ENCODE peak calls at places on chromosomes 13 and 19, in seven cellular contexts. S is HCT116, L is GM12878, E is K562, V is SK-N-SH, W is H1, R is HepG2. K is an unnamed sample.

GRCh38 chr13:51801631-51802099 is 2.3 kb downstream of the DHRS12 start:
- DNase-seq in E (no peak), W (no peak), S (no peak), R (no peak), L (no peak), V (peak; percentile 56), K (peak; percentile 76)

GRCh38 chr13:44854264-44855060 is 134.8 kb downstream of the NUFIP1 start:
- DNase-seq in S (no peak), W (no peak), L (no peak), V (no peak), E (no peak), R (peak; percentile 62), K (peak; percentile 18)

GRCh38 chr19:43662487-43662886 is 7.5 kb downstream of the PLAUR start:
- DNase-seq in R (peak; percentile 41), E (no peak), W (peak; percentile 46), L (no peak), V (peak; percentile 36), S (no peak), K (peak; percentile 39)

GRCh38 chr13:49356224-49356623 is 87.6 kb downstream of the CAB39L start:
- DNase-seq in V (no peak), E (no peak), R (no peak), L (no peak), S (no peak), W (no peak), K (no peak)

GRCh38 chr19:18846862-18847515 is 15.2 kb downstream of the UPF1 start:
- DNase-seq in L (no peak), S (no peak), E (no peak), R (peak; percentile 54), V (peak; percentile 88), W (peak; percentile 86), K (peak; percentile 62)

GRCh38 chr13:46622918-46623256 is 69.9 kb downstream of the LRCH1 start:
- DNase-seq in R (no peak), S (no peak), L (no peak), E (no peak), W (no peak), V (peak; percentile 71), K (no peak)

GRCh38 chr13:106034201-106034600 is 501.3 kb downstream of the EFNB2 start:
- DNase-seq in E (no peak), S (no peak), V (no peak), L (no peak), R (no peak), W (no peak), K (no peak)

GRCh38 chr13:47256618-47257017 is 359.8 kb upstream of the HTR2A start:
- DNase-seq in L (no peak), R (no peak), E (no peak), S (no peak), W (no peak), V (no peak), K (no peak)

GRCh38 chr19:55663846-55664536 is 9.2 kb downstream of the U2AF2 start:
- DNase-seq in S (no peak), W (no peak), E (no peak), R (no peak), L (no peak), V (no peak), K (no peak)

GRCh38 chr13:101529419-101529818 is 76.9 kb downstream of the ITGBL1 start:
- DNase-seq in S (no peak), R (no peak), V (no peak), L (no peak), W (no peak), E (no peak), K (no peak)

GRCh38 chr13:19650742-19651141 is 17.3 kb downstream of the MPHOSPH8 start:
- DNase-seq in V (no peak), E (no peak), S (no peak), L (no peak), R (no peak), W (no peak), K (no peak)

GRCh38 chr13:60396783-60397692 is at the start of gene TDRD3:
- DNase-seq in E (peak; percentile 75), W (peak; percentile 86), V (peak; percentile 90), R (peak; percentile 81), S (peak; percentile 76), L (peak; percentile 59), K (peak; percentile 87)

GRCh38 chr19:2027361-2027760 is 11.8 kb upstream of the BTBD2 start:
- DNase-seq in E (no peak), L (no peak), V (no peak), S (no peak), W (no peak), R (no peak), K (no peak)

GRCh38 chr13:112042496-112042895 is 24.5 kb upstream of the SOX1 start:
- DNase-seq in E (no peak), W (no peak), S (no peak), V (no peak), L (no peak), R (no peak), K (no peak)
- TF ChIP-seq JUND in E (no peak), W (peak; percentile 87), S (peak; percentile 37), V (no peak), L (no peak), R (no peak), K (no peak)

GRCh38 chr19:3075605-3076431 is 13.5 kb upstream of the TLE5 start:
- DNase-seq in W (peak; percentile 91), S (no peak), V (peak; percentile 89), E (peak; percentile 83), R (no peak), L (no peak), K (no peak)
- TF ChIP-seq JUND in W (no peak), S (no peak), V (no peak), E (peak; percentile 37), R (no peak), L (no peak), K (no peak)

GRCh38 chr19:799076-799881 is 2.0 kb downstream of the PTBP1 start:
- DNase-seq in E (peak; percentile 28), L (no peak), W (peak; percentile 67), V (peak; percentile 41), S (no peak), R (peak; percentile 55), K (peak; percentile 68)
- TF ChIP-seq JUND in E (no peak), L (no peak), W (no peak), V (no peak), S (no peak), R (no peak), K (no peak)

DNA sequence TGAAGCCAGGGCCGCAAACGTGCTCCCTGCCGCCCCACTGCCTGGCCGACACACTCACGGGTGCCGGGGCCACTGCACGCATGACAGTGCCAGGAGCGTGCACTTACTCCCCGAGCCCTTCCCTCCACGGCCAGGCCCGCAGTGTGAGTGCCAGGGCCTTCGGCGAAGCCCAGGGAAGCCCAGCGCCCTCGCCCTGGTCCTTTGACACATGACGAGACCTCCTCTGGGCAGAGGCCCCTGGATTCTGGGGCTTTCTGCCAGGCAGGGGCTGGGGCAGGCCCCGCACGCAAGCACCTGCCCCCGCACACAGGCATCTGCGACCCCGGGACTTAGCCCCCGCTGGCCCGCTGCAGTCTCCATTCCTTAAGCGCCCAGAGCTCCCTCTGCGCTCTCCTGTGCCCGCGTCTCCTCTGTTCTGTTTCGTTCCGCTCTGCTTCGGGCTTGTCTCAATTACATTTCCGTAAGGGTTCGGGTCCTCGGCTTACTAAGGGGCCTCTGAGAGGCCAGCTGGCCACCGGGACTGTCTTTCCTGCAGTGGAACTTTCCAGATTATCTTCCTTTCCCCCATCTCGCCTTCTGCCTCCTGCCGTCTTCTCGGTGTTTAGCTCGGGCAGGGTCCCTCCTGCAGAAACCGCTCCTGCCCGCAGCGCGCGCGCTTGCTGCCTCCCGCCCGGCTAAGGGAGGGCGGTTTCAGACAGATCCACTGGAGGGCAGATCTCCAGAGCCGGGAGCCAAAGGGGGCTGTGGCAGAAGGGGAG is 98.8 kb downstream of the ING1 start:
- DNase-seq in R (no peak), L (no peak), W (peak; percentile 68), E (no peak), S (no peak), V (no peak), K (no peak)
- TF ChIP-seq JUND in R (no peak), L (no peak), W (no peak), E (no peak), S (no peak), V (no peak), K (no peak)

DNA sequence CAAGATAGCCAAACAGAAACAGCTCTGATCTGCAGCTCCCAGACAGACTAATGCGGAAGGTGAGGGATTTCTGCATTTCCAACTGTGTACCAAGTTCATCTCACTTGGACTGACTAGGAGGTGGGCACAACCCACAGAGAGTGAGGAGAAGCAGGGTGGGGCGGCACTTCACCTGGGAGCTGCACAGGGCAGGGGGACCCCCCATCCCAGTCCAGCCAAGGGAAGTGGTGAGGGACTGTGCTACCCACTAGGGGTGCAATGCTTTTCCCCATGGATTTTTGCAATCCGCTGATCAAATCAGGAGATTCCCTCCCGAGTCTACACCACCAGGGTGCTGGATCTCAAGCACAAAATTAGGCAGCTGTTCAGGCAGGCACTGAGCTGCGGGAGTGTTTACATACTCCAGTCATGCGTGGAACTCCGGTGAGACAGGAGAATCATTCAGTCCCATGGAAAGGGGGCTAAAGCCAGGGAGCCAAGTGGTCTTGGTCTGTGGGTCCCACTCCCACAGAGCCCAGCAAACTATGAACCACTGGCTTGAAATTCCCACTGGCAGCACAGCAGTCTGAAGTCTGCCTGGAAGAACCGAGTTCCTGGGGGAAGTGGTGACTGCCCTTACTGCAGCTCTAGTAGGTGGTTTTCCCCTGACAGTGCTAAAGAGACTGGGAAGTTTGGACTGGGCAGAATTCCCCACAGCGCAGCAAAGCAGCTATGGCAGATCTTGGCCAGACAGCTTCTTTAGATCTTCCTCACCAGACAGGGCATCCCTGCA is 85.1 kb upstream of the UFM1 start:
- DNase-seq in V (no peak), W (no peak), S (no peak), L (no peak), R (no peak), E (no peak), K (no peak)
- TF ChIP-seq JUND in V (no peak), W (no peak), S (no peak), L (no peak), R (no peak), E (no peak), K (no peak)

GRCh38 chr19:10565028-10565566 is 713 bp downstream of the KRI1 start:
- DNase-seq in E (peak; percentile 75), S (no peak), V (peak; percentile 76), L (no peak), R (no peak), W (no peak), K (peak; percentile 63)
- TF ChIP-seq JUND in E (no peak), S (no peak), V (no peak), L (no peak), R (no peak), W (no peak), K (no peak)

DNA sequence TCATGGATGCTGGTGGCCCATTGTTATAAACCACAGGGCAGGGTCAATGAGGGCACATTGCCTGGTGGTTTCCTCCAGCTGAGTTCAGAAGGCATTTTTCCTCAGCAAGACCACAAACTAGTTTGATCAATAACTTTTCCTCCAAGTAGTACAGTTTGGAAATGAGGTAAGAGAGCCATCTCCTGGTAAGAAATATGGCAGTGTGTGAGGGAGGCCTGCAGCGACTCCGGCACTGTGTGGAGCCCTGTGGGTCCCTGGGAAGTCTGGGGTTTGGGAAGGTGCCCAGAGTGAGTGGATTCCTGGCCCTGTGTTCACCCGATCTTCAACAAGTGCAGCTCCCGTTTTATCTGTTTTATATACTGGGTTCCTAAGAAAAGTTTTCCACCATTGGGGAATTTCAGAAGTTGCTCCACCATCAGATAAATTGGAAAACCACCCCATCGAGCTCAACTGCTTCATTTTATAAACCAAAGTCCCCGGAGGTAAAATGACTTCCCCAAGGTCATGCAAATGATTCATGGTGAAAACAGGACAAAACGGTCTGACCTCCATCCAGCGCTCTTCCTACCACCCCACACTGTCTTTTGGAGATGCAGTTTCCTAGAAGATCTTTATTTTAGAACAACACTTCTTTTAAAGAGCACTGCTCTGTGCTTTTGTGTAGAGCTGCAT is 148.4 kb downstream of the KATNAL1 start:
- DNase-seq in V (no peak), W (no peak), R (no peak), S (no peak), E (no peak), L (no peak), K (peak; percentile 49)
- TF ChIP-seq JUND in V (no peak), W (no peak), R (no peak), S (no peak), E (no peak), L (no peak), K (no peak)